ENCODE peak calls at places on chromosomes 4 and X, in nine cellular contexts. M, L, J, Z, D, H, N, S and K are unnamed samples.
A peak's percentile ranks its signal among the peaks of the same experiment; 100 is the strongest.

GRCh38 chrX:46979340-46979739 is 67.1 kb downstream of the JADE3 start:
- DNase-seq in M (no peak), L (no peak), J (peak; percentile 71), Z (peak; percentile 89), D (no peak), H (no peak), N (peak; percentile 73), S (peak; percentile 78), K (no peak)

GRCh38 chrX:83145910-83146309 is 362.2 kb upstream of the POU3F4 start:
- DNase-seq in M (no peak), L (no peak), J (no peak), Z (no peak), D (no peak), H (no peak), N (no peak), S (no peak), K (no peak)

GRCh38 chr4:26377352-26378311 is 56.8 kb downstream of the RBPJ start:
- DNase-seq in M (no peak), L (no peak), J (no peak), Z (no peak), D (no peak), H (no peak), N (no peak), S (no peak), K (no peak)

GRCh38 chrX:115968436-115969252 is 201.9 kb upstream of the AGTR2 start:
- DNase-seq in M (peak; percentile 48), L (no peak), J (no peak), Z (peak; percentile 22), D (no peak), H (peak; percentile 59), N (peak; percentile 55), S (peak; percentile 56), K (peak; percentile 67)

GRCh38 chrX:70176938-70177533 is at the start of gene DGAT2L6:
- DNase-seq in M (no peak), L (no peak), J (no peak), Z (no peak), D (peak; percentile 64), H (no peak), N (no peak), S (peak; percentile 43), K (no peak)

GRCh38 chr4:84477738-84478137 is 21.4 kb downstream of the NKX6-1 start:
- DNase-seq in M (no peak), L (no peak), J (no peak), Z (no peak), D (no peak), H (no peak), N (no peak), S (no peak), K (no peak)

GRCh38 chr4:39085891-39086290 is 23.9 kb downstream of the KLHL5 start:
- DNase-seq in M (no peak), L (no peak), J (no peak), Z (no peak), D (no peak), H (no peak), N (peak; percentile 24), S (peak; percentile 89), K (no peak)

GRCh38 chr4:140238353-140239041 is 84.5 kb upstream of the MAML3 start:
- DNase-seq in M (peak; percentile 89), L (peak; percentile 88), J (no peak), Z (peak; percentile 97), D (peak; percentile 82), H (peak; percentile 91), N (peak; percentile 90), S (peak; percentile 96), K (peak; percentile 96)

GRCh38 chr4:79178770-79179169 is 147.1 kb downstream of the NAA11 start:
- DNase-seq in M (no peak), L (no peak), J (no peak), Z (peak; percentile 52), D (no peak), H (peak; percentile 38), N (peak; percentile 44), S (peak; percentile 7), K (no peak)

GRCh38 chr4:14855719-14856075 is 146.6 kb upstream of the CPEB2 start:
- DNase-seq in M (no peak), L (no peak), J (no peak), Z (no peak), D (no peak), H (no peak), N (no peak), S (no peak), K (no peak)

GRCh38 chrX:40245411-40246140 is 147.8 kb upstream of the BCOR start:
- DNase-seq in M (peak; percentile 28), L (no peak), J (no peak), Z (peak; percentile 58), D (no peak), H (no peak), N (peak; percentile 78), S (peak; percentile 18), K (peak; percentile 67)

GRCh38 chr4:75715105-75715799 is 9.1 kb upstream of the USO1 start:
- DNase-seq in M (no peak), L (no peak), J (no peak), Z (peak; percentile 53), D (no peak), H (no peak), N (peak; percentile 31), S (peak; percentile 72), K (no peak)

GRCh38 chrX:130805906-130806305 is 97.1 kb downstream of the ENOX2 start:
- DNase-seq in M (no peak), L (no peak), J (peak; percentile 61), Z (no peak), D (no peak), H (no peak), N (peak; percentile 4), S (no peak), K (no peak)

GRCh38 chr4:95517799-95518198 is 31.0 kb downstream of the UNC5C start:
- DNase-seq in M (no peak), L (no peak), J (no peak), Z (no peak), D (no peak), H (no peak), N (no peak), S (no peak), K (no peak)

GRCh38 chr4:145535202-145535601 is 53.5 kb downstream of the SMAD1 start:
- DNase-seq in M (no peak), L (no peak), J (no peak), Z (no peak), D (no peak), H (no peak), N (no peak), S (no peak), K (no peak)

GRCh38 chr4:16026155-16026761 is 57.6 kb downstream of the PROM1 start:
- DNase-seq in M (peak; percentile 21), L (no peak), J (peak; percentile 78), Z (peak; percentile 74), D (no peak), H (peak; percentile 50), N (peak; percentile 77), S (peak; percentile 69), K (no peak)

GRCh38 chr4:5993063-5993745 is 25.0 kb downstream of the C4orf50 start:
- DNase-seq in M (no peak), L (no peak), J (no peak), Z (no peak), D (peak; percentile 28), H (no peak), N (no peak), S (no peak), K (no peak)

GRCh38 chrX:148459343-148459742 is 41.1 kb upstream of the AFF2 start:
- DNase-seq in M (no peak), L (no peak), J (no peak), Z (no peak), D (no peak), H (no peak), N (no peak), S (no peak), K (no peak)

GRCh38 chr4:169963998-169964397 is 62.2 kb downstream of the MFAP3L start:
- DNase-seq in M (no peak), L (no peak), J (no peak), Z (no peak), D (no peak), H (no peak), N (peak; percentile 5), S (no peak), K (no peak)

GRCh38 chr4:159029481-159029880 is 73.4 kb upstream of the RAPGEF2 start:
- DNase-seq in M (no peak), L (no peak), J (no peak), Z (no peak), D (no peak), H (no peak), N (no peak), S (no peak), K (no peak)
- H3K4me3 ChIP-seq in M (no peak overlapping the region), L (no peak overlapping the region), J (no peak overlapping the region), Z (no peak overlapping the region), D (no peak overlapping the region), H (no peak overlapping the region), N (no peak overlapping the region), S (no peak overlapping the region), K (no peak overlapping the region)

DNA sequence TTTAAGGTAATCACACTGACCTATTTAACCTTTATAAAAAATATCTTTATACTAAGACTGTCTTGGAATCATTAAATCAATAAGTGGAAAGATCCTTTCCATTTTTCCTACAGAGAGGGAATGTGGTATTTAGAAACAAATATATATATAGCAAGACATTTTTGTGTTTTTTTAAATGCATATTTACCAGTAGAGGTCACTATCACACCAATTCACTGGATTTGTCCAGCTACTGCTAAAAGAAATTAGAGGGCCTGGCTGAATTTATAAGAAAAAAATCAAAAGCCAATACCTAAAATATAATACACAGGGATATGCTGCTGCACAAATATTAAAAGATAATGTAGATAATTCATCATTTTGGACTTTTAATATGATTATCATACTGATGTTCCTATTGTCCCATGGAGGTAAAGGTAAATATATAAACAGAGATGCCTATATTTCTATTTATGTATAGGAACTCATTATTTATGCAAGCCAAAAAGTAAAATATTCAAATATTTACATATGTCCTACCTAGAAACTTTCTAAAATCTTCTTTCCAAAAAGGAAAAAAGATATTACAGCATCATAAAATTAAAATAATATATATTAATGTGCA is 69.5 kb downstream of the PDE5A start:
- DNase-seq in M (no peak), L (no peak), J (peak; percentile 66), Z (peak; percentile 75), D (no peak), H (no peak), N (peak; percentile 79), S (peak; percentile 71), K (no peak)
- TF ChIP-seq CTCF in M (peak; percentile 57), L (peak; percentile 62), J (peak; percentile 63), Z (peak; percentile 25), D (no peak), H (peak; percentile 41), N (peak; percentile 41), S (peak; percentile 44), K (peak; percentile 57)

GRCh38 chr4:183397741-183398297 is 46.6 kb upstream of the CDKN2AIP start:
- DNase-seq in M (no peak), L (no peak), J (no peak), Z (no peak), D (no peak), H (no peak), N (no peak), S (no peak), K (no peak)
- H3K4me3 ChIP-seq in M (peak overlapping the region; percentile 75), L (peak overlapping the region; percentile 67), J (peak overlapping the region; percentile 64), Z (no peak overlapping the region), D (peak overlapping the region; percentile 62), H (peak overlapping the region; percentile 61), N (peak overlapping the region; percentile 53), S (peak overlapping the region; percentile 49), K (peak overlapping the region; percentile 76)

DNA sequence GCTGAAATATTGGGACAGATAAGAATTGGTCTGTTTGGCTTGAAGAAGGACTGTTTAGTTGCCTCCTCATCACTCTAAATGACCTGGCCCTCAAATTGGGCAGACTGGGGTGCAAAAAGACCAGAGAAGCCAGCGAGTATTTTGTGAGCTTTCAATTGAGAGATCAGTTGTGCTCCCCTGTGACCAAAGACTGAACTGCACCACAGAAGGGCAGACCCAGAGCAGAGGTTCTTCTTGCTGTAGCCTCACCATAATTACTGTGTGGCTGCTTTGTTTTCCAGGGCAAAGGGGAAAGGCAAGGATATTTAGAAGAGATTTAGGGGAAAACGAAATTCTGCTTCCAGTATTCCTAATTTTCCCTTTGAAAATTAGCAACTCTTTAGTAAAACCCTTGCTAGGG is 104.0 kb upstream of the MBNL3 start:
- DNase-seq in M (no peak), L (no peak), J (no peak), Z (peak; percentile 40), D (peak; percentile 45), H (no peak), N (peak; percentile 8), S (peak; percentile 15), K (no peak)
- TF ChIP-seq CTCF in M (peak; percentile 34), L (peak; percentile 53), J (peak; percentile 45), Z (peak; percentile 59), D (peak; percentile 59), H (peak; percentile 11), N (peak; percentile 37), S (peak; percentile 35), K (peak; percentile 31)